ENCODE peak calls at places on chromosome 19, in five cellular contexts. B is mammary epithelial cell, H is tibial artery, T is Peyer's patch, A is AG04450. J is an unnamed sample.

GRCh38 chr19:47545061-47545948 is 27.6 kb downstream of the ZNF541 start:
- DNase-seq in H (no peak), T (no peak), A (no peak), B (no peak), J (no peak)

GRCh38 chr19:10566658-10567410 is 1.0 kb upstream of the KRI1 start:
- DNase-seq in T (no peak), B (no peak), A (no peak), H (no peak), J (peak)

GRCh38 chr19:49362048-49362925 is at the start of gene TEAD2:
- DNase-seq in H (peak), T (peak), B (peak), A (no peak), J (peak)

GRCh38 chr19:16541526-16542044 is 652 bp downstream of the CHERP start:
- DNase-seq in T (no peak), B (peak), H (no peak), A (no peak), J (no peak)

GRCh38 chr19:15616627-15617270 is 1.7 kb downstream of the CYP4F8 start:
- DNase-seq in H (no peak), B (no peak), T (no peak), A (no peak), J (no peak)

GRCh38 chr19:50646074-50646807 is 3.0 kb upstream of the C19orf81 start:
- DNase-seq in A (no peak), B (peak), T (no peak), H (no peak), J (no peak)

GRCh38 chr19:17642656-17643055 is 45.5 kb downstream of the UNC13A start:
- DNase-seq in B (no peak), H (no peak), T (no peak), A (no peak), J (no peak)

GRCh38 chr19:5345895-5346386 is 5.3 kb upstream of the PTPRS start:
- DNase-seq in T (no peak), H (no peak), A (no peak), B (peak), J (no peak)

GRCh38 chr19:18362934-18363542 is 22.6 kb downstream of the PGPEP1 start:
- DNase-seq in T (no peak), H (no peak), A (no peak), B (no peak), J (no peak)

GRCh38 chr19:18785179-18786124 is 5.7 kb downstream of the COMP start:
- DNase-seq in B (no peak), T (peak), H (peak), A (no peak), J (peak)

GRCh38 chr19:49200238-49200862 is 42.8 kb downstream of the TRPM4 start:
- DNase-seq in A (no peak), T (peak), B (no peak), H (no peak), J (no peak)

GRCh38 chr19:57830071-57830602 is at the start of gene ZNF587B:
- DNase-seq in A (peak), B (peak), T (peak), H (peak), J (no peak)

GRCh38 chr19:32606289-32606688 is 25.3 kb downstream of the PDCD5 start:
- DNase-seq in B (no peak), A (no peak), T (no peak), H (no peak), J (no peak)

GRCh38 chr19:2084993-2085720 is 11.0 kb downstream of the MOB3A start:
- DNase-seq in H (no peak), B (peak), A (no peak), T (peak), J (peak)

GRCh38 chr19:36008336-36008978 is at the start of gene SYNE4:
- DNase-seq in B (no peak), H (no peak), A (no peak), T (peak), J (no peak)

GRCh38 chr19:43148233-43148632 is 38.1 kb downstream of the PSG5 start:
- DNase-seq in T (no peak), A (peak), B (peak), H (no peak), J (no peak)

GRCh38 chr19:49851456-49852259 is 699 bp downstream of the PTOV1 start:
- DNase-seq in H (no peak), B (no peak), A (no peak), T (peak), J (peak)

GRCh38 chr19:3152431-3152780 is 16.6 kb downstream of the GNA15 start:
- DNase-seq in B (no peak), A (no peak), T (no peak), H (no peak), J (no peak)

GRCh38 chr19:4388171-4389063 is 11.9 kb downstream of the SH3GL1 start:
- DNase-seq in B (peak), H (peak), T (no peak), A (no peak), J (no peak)

GRCh38 chr19:4969772-4970531 is 1.0 kb downstream of the KDM4B start:
- DNase-seq in A (no peak), B (peak), H (no peak), T (no peak), J (no peak)

GRCh38 chr19:720691-721160 is 12.0 kb downstream of the PALM start:
- DNase-seq in A (no peak), H (no peak), B (no peak), T (no peak), J (no peak)

GRCh38 chr19:33296473-33297060 is 5.8 kb downstream of the CEBPA start:
- DNase-seq in B (no peak), A (no peak), H (no peak), T (peak), J (peak)

GRCh38 chr19:3450796-3451411 is 29.4 kb downstream of the SMIM24 start:
- DNase-seq in B (peak), H (peak), A (peak), T (no peak), J (peak)

GRCh38 chr19:2173841-2174577 is 10.3 kb downstream of the DOT1L start:
- DNase-seq in B (no peak), H (no peak), A (no peak), T (no peak), J (no peak)

GRCh38 chr19:50720921-50721291 is 1.3 kb upstream of the SHANK1 start:
- DNase-seq in B (peak), T (no peak), A (no peak), H (no peak), J (no peak)

GRCh38 chr19:46828484-46828883 is 22.2 kb downstream of the AP2S1 start:
- DNase-seq in H (no peak), A (no peak), T (no peak), B (no peak), J (no peak)

GRCh38 chr19:19337120-19337519 is 16.5 kb downstream of the MAU2 start:
- DNase-seq in B (no peak), T (no peak), A (no peak), H (no peak), J (no peak)

GRCh38 chr19:18009412-18010066 is 1.6 kb downstream of the ARRDC2 start:
- DNase-seq in B (no peak), T (no peak), H (peak), A (no peak), J (no peak)

GRCh38 chr19:48842744-48843162 is 6.5 kb upstream of the HSD17B14 start:
- DNase-seq in B (no peak), H (no peak), A (no peak), T (no peak), J (no peak)

GRCh38 chr19:58346961-58347929 is 6.0 kb downstream of the A1BG start:
- DNase-seq in B (peak), A (no peak), T (peak), H (peak), J (no peak)

GRCh38 chr19:56750658-56751057 is 79.1 kb upstream of the ZNF835 start:
- DNase-seq in A (no peak), H (no peak), T (no peak), B (no peak), J (no peak)
- H3K27ac ChIP-seq in A (no peak), H (no peak), T (no peak), B (no peak), J (no peak)

GRCh38 chr19:38542040-38542439 is 75.7 kb downstream of the MAP4K1 start:
- DNase-seq in T (no peak), B (no peak), A (no peak), H (no peak), J (no peak)

GRCh38 chr19:38545596-38545995 is 72.2 kb downstream of the MAP4K1 start:
- DNase-seq in T (no peak), B (no peak), H (no peak), A (no peak), J (no peak)

GRCh38 chr19:38543807-38544568 is 73.8 kb downstream of the MAP4K1 start:
- DNase-seq in A (peak), B (peak), T (no peak), H (peak), J (no peak)

GRCh38 chr19:38543286-38543806 is 74.4 kb downstream of the MAP4K1 start:
- DNase-seq in T (no peak), B (no peak), A (no peak), H (peak), J (no peak)

DNA sequence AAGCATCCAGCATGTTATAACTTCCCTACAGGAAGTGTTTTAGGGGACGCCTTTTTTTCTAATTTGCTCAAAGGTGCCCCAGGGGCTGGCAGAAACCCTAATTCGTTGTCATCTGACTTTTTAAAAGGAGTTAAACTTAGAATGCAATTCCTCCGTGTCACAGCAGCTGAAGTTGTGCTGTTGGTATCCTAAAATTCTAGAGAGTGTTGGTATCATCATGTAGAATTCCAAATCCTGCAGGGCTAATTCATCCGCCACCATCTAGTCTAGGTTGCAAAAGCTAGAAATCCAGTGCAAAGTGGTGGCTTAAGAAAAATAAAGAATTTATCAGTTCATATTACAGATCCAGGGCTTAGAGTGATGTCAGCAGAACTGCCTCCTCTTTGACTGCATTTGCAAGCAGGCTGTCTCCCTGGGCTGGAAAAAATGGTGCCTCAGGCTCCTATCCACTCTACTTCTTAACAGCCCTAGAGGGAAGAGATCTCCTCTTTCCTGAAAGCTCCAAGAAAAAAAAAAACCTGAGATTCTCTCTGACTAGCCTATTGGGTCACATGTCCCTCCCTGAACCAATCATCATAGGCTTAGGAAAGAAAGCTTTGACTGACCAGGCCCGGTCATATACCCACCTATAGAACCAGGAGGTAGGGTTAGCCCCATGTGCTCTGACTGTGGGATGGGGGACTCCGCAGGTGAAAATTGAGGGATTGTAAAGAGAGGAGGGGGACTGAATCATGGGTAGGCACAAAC is 73.0 kb downstream of the MAP4K1 start:
- DNase-seq in H (no peak), A (peak), B (no peak), T (no peak), J (no peak)
- TF ChIP-seq CTCF in H (no peak), A (peak), B (no peak), T (no peak), J (no peak)

DNA sequence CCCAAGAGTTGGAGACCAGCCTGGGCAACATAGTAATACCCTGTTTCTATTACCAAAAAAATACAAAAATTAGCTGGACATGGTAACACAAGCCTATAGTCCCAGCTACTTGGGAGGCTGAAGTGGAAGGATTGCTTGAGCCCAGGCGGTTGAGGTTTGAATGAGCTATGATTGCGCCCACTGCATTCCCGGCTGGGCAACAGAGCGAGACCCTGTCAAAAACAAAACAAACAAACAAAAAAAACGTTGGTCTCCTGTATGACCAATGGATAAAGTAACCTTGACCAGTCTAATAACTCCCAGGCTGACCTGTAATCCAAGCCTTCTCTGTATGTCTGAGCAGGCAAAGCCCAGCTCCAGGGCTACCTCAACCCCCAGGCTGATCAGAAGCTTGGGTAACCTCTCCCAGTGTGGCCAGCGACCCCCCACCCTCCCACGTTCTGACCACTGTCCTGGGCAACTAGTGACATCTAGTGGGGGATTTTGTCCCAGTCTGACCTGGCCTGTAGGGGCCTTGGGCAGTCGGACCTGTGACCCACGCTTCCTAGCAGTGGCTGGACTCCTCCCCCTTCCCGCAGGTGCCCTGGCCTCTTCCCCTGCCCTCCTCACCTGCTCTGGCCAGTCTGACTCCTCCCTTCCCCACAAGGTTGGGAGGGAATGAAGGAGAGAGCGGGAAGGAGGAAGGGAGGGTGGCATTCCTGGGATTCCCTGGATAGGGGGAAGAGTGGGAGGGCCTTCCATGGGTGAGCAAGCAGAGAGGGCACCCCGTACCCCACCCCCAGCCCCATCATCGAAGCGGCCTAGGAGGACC is 1.0 kb upstream of the BCAM start:
- DNase-seq in T (no peak), A (no peak), H (no peak), B (peak), J (no peak)
- H3K27ac ChIP-seq in T (peak), A (no peak), H (peak), B (no peak), J (peak)

GRCh38 chr19:12681074-12681987 is at the start of gene DHPS:
- DNase-seq in H (peak), A (peak), B (peak), T (peak), J (peak)
- TF ChIP-seq CTCF in H (no peak), A (no peak), B (no peak), T (no peak), J (no peak)

GRCh38 chr19:8610928-8611284 is 391 bp upstream of the ADAMTS10 start:
- DNase-seq in A (no peak), B (no peak), H (no peak), T (no peak), J (no peak)

GRCh38 chr19:8610041-8610927 is at the start of gene ADAMTS10:
- DNase-seq in A (no peak), B (no peak), T (no peak), H (peak), J (peak)

GRCh38 chr19:8611391-8611883 is 922 bp upstream of the ADAMTS10 start:
- DNase-seq in B (no peak), A (no peak), H (peak), T (no peak), J (peak)

GRCh38 chr19:8608858-8609209 is 1.7 kb downstream of the ADAMTS10 start:
- DNase-seq in H (no peak), T (no peak), A (no peak), B (no peak), J (no peak)

DNA sequence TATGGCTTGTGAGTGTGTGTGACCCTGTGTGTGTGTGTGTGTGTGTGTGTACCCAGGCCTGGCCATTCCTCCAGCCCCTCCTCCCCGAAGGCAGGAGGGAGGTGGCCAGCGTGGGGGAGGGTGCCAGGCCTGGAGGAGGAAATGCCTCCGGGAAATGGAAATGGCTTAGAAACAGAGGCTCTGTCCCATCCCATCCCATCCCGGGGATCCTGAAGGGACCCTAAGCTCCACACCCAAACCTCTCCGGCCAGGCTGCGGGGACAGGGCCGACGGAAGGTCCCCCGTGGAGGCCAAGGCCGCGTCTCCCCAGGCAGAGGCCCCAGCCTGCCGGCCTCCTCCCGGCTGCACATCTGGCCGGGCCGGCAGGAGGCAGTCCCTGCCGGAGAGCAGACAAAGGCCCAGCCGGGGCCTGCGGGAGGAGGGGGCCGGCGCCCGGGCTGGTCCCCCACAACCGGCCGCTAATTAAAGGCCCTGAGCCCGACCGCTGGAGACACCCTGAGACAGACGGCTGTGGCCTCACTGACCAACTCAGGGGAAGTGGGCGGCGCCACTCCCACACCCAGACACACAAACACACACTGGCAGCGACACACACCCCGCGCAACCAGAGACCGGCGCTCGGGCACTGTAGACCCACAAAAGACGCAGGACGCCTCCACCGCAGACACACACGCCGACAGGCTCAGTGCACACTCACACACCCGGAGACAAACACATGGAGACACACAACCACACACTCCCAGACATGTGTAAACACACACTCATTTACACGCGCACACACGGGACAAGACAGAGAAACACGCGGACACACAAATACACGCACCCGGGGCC is 1.1 kb downstream of the ADAMTS10 start:
- DNase-seq in H (peak), T (no peak), A (no peak), B (no peak), J (peak)
- H3K27ac ChIP-seq in H (peak), T (peak), A (peak), B (no peak), J (peak)

GRCh38 chr19:53878786-53879144 is 3.2 kb upstream of the PRKCG start:
- DNase-seq in A (no peak), B (no peak), H (no peak), T (no peak), J (no peak)
- TF ChIP-seq CTCF in A (no peak), B (no peak), H (no peak), T (no peak), J (no peak)

DNA sequence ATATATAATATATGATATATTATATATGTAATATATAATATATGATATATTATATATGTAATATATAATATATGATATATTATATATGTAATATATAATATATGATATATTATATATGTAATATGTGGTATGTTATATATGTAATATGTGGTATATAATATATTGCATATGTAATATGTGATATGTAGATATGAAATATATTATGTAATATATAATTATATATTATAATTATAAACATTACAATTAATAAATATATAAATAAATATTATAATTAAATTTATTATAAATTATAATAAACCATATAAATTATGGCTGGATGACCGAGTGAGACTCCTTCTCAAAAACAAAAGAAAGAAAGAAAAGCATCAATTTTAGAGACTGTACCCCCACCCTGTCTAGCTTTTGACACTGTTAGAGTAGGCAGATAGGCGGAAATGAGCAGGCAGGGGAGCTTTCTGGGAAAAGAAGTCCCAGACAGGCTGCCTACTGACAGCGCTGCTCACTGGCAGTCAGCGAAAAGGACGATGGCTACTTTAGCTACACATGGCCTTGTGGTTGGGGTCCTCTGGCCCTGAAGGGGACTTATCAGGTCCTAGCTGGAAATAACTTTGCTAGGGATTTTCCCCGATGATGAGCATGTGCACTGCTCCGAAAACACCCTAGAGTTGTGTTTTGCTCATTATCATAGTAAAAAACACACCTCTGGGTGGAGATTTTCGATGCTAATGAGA is 19.7 kb downstream of the C3 start:
- DNase-seq in T (peak), B (no peak), H (no peak), A (no peak), J (no peak)
- H3K27ac ChIP-seq in T (no peak), B (no peak), H (no peak), A (no peak), J (no peak)

DNA sequence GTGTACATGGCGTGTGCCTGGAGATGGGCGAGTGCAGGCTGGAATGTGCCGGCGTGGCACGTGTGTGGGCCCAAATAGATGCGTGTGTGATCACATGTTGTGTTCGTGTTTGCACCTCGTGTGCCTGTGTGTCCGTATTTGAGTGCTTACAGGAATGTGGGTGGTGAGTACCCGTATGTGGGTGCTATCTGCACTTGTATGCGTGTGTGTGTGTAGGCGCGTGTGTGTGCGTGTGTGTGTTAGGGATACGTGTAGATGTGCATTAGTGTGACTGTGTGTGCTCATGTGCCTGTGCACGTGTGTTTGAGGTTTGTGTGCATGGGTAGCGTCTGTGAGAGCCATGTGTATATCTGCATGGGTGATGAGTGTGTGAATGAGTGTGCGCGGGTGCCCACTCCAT is 3.5 kb downstream of the ZNF536 start:
- DNase-seq in T (no peak), B (no peak), H (no peak), A (no peak), J (peak)
- TF ChIP-seq CTCF in T (no peak), B (no peak), H (no peak), A (no peak), J (no peak)

J was measured in suprapubic skin.